ENCODE peak calls at places on chromosomes 5 and 9, in five cellular contexts. E is mesendoderm, A is IMR-90, I is H9, F is neuronal stem cell. P is an unnamed sample.

GRCh38 chr9:132446887-132447286 is 36.9 kb downstream of the CFAP77 start:
- DNase-seq in E (no peak), A (no peak), I (no peak), F (no peak), P (no peak)

GRCh38 chr5:140214831-140215230 is 39.8 kb downstream of the CYSTM1 start:
- DNase-seq in E (no peak), A (peak; percentile 83), I (no peak), F (no peak), P (peak; percentile 23)

GRCh38 chr5:5652181-5652580 is 229.7 kb downstream of the ICE1 start:
- DNase-seq in E (no peak), A (no peak), I (no peak), F (no peak), P (no peak)

GRCh38 chr5:37867634-37868033 is 27.8 kb upstream of the GDNF start:
- DNase-seq in E (peak; percentile 33), A (peak; percentile 76), I (no peak), F (no peak), P (peak; percentile 74)

GRCh38 chr9:19485193-19485592 is 76.4 kb downstream of the ACER2 start:
- DNase-seq in E (no peak), A (no peak), I (no peak), F (no peak), P (no peak)

GRCh38 chr5:125083932-125084331 is 337.5 kb upstream of the ZNF608 start:
- DNase-seq in E (no peak), A (peak; percentile 93), I (no peak), F (no peak), P (peak; percentile 60)

GRCh38 chr5:72386639-72387038 is 66.5 kb downstream of the PTCD2 start:
- DNase-seq in E (no peak), A (no peak), I (no peak), F (no peak), P (no peak)

GRCh38 chr9:91896513-91897121 is 53.4 kb downstream of the ROR2 start:
- DNase-seq in E (no peak), A (peak; percentile 46), I (no peak), F (no peak), P (peak; percentile 42)

GRCh38 chr5:180331647-180331950 is 21.5 kb downstream of the GFPT2 start:
- DNase-seq in E (peak; percentile 97), A (no peak), I (peak; percentile 76), F (peak; percentile 35), P (peak; percentile 92)

GRCh38 chr5:64895748-64896147 is 127.0 kb downstream of the CWC27 start:
- DNase-seq in E (no peak), A (no peak), I (no peak), F (no peak), P (no peak)

GRCh38 chr9:65458992-65459391 is 174.0 kb upstream of the FOXD4L5 start:
- DNase-seq in E (no peak), A (no peak), I (no peak), F (no peak), P (no peak)

DNA sequence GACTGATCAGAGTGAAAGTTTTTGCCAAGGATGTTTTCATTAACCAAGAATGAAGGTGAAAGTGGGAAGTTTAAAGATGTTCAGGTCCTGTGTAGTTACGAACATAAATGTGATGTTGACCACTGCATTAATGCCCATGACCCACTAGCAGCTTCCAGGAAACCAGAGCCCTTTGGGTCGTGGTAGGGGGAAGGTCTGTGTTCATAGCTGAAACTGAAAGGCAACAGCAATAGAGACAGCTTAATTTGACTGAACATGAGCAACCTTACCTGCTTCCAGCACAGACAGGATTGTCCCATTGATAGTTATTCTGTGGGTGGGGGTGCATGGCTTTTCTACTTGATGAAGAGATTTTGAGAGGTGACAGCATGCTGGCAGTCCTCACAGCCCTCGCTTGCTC is 21.1 kb downstream of the MARCHF6 start:
- DNase-seq in E (no peak), A (no peak), I (no peak), F (no peak), P (no peak)
- H3K23ac ChIP-seq in E (no peak overlapping the region), A (peak overlapping the region; percentile 43), I (no peak overlapping the region), F (no peak overlapping the region), P (no peak overlapping the region)

GRCh38 chr5:143820451-143820850 is 8.5 kb downstream of the HMHB1 start:
- DNase-seq in E (no peak), A (no peak), I (no peak), F (no peak), P (no peak)
- H2BK15ac ChIP-seq in E (no peak overlapping the region), A (peak overlapping the region; percentile 10), I (no peak overlapping the region), F (no peak overlapping the region), P (no peak overlapping the region)

GRCh38 chr5:177010150-177010549 is 3.6 kb upstream of the UIMC1 start:
- DNase-seq in E (no peak), A (no peak), I (no peak), F (no peak), P (no peak)

GRCh38 chr5:177018341-177018740 is 4.2 kb upstream of the ZNF346 start:
- DNase-seq in E (no peak), A (no peak), I (no peak), F (no peak), P (no peak)

GRCh38 chr5:177020033-177020432 is 2.5 kb upstream of the ZNF346 start:
- DNase-seq in E (no peak), A (no peak), I (no peak), F (no peak), P (no peak)

DNA sequence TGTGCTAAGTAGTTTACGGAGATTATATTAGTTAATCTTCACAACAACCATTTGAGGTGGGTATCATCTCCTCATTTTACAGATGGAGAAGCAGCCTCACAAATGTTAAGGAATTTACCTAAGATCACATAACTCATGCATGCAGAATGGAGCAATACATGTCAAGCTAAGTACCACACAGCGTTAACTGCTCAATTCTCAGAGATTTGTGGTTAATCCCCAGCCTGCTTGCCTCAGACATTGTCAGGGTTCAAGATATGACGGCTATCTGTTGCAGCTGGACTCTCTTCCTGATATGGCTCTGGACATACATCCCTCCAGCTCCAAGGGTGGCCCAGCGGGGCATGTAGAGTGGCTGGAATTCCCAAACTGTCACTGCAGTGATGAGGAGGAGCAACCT is 7.3 kb upstream of the ZNF346 start:
- DNase-seq in E (no peak), A (no peak), I (no peak), F (no peak), P (no peak)
- H3K23ac ChIP-seq in E (no peak overlapping the region), A (no peak overlapping the region), I (no peak overlapping the region), F (no peak overlapping the region), P (no peak overlapping the region)

GRCh38 chr5:36530249-36530648 is 76.2 kb upstream of the SLC1A3 start:
- DNase-seq in E (peak; percentile 24), A (no peak), I (no peak), F (peak; percentile 18), P (no peak)
- H2BK15ac ChIP-seq in E (no peak overlapping the region), A (no peak overlapping the region), I (no peak overlapping the region), F (no peak overlapping the region), P (no peak overlapping the region)

DNA sequence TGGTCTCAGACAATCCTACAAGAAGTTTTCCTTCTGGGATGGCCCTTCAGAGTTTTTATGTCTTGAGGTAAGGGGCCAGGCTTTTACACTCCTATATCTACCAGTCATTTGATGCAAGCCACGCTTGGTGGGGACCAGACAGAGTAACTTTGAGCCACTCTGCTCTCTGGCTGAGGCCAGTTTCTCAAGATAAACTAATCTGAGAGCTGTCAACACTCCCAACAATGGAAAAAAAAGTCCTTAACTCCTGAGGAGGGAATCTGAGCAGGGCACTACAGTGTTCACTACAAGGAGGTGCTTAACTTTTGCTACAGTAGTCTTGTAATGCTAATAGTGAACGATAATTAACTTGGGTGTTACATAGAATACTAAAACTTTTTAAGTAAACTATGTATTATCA is 62.7 kb downstream of the MRPS30 start:
- DNase-seq in E (peak; percentile 3), A (no peak), I (no peak), F (no peak), P (no peak)
- H3K23ac ChIP-seq in E (no peak overlapping the region), A (no peak overlapping the region), I (no peak overlapping the region), F (no peak overlapping the region), P (no peak overlapping the region)

DNA sequence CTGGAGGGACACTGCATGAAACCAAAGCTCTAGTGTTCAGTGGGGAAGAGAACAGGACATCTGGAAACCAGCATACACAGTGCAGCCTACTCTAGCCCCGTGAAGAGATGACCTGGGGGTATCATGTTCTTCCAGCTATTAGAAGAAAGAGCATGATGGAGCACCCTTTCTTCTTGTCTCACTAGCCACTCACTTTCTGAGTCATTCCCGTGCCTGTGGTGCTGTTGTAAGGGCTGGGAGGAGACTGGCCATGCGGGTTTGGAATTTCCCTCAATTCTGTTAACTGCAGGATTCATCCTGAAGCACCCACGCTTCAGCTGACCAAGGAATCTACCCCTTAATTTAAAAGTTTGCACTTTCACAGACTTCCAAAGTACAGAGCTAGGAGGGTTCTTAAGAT is 137.0 kb downstream of the COL23A1 start:
- DNase-seq in E (no peak), A (peak; percentile 41), I (no peak), F (no peak), P (peak; percentile 37)
- H2BK15ac ChIP-seq in E (no peak overlapping the region), A (no peak overlapping the region), I (no peak overlapping the region), F (no peak overlapping the region), P (no peak overlapping the region)

GRCh38 chr5:78568676-78569075 is 79.9 kb downstream of the LHFPL2 start:
- DNase-seq in E (no peak), A (no peak), I (no peak), F (no peak), P (no peak)
- H3K23ac ChIP-seq in E (no peak overlapping the region), A (peak overlapping the region; percentile 23), I (no peak overlapping the region), F (no peak overlapping the region), P (no peak overlapping the region)

GRCh38 chr9:126675147-126675467 is 61.4 kb downstream of the LMX1B start:
- DNase-seq in E (no peak), A (no peak), I (no peak), F (no peak), P (no peak)

GRCh38 chr9:126676102-126676684 is 62.5 kb downstream of the LMX1B start:
- DNase-seq in E (no peak), A (no peak), I (no peak), F (no peak), P (no peak)

GRCh38 chr9:126676685-126677143 is 63.0 kb downstream of the LMX1B start:
- DNase-seq in E (peak; percentile 95), A (no peak), I (peak; percentile 95), F (peak; percentile 71), P (no peak)

GRCh38 chr9:126678989-126679388 is 65.3 kb downstream of the LMX1B start:
- DNase-seq in E (no peak), A (no peak), I (no peak), F (no peak), P (no peak)

GRCh38 chr9:126677188-126678084 is 63.7 kb downstream of the LMX1B start:
- DNase-seq in E (no peak), A (no peak), I (peak; percentile 67), F (no peak), P (no peak)
- H2BK15ac ChIP-seq in E (no peak overlapping the region), A (no peak overlapping the region), I (no peak overlapping the region), F (no peak overlapping the region), P (no peak overlapping the region)

P was measured in mesenchymal stem cell.